ENCODE peak calls at places on chromosomes 6 and 20, in nine cellular contexts. One of them, this sample, is unnamed.
A peak's percentile ranks its signal among the peaks of the same experiment; 100 is the strongest.

GRCh38 chr6:46410330-46410953 is 80.8 kb downstream of the RCAN2 start:
- DNase-seq in body of pancreas: peak; percentile 53
- DNase-seq in NB4: peak; percentile 48
- DNase-seq in breast epithelium: no peak
- DNase-seq in stomach: no peak
- DNase-seq in IMR-90: peak; percentile 42
- DNase-seq in lower leg skin: no peak
- DNase-seq in heart left ventricle: peak; percentile 16
- DNase-seq in gastrocnemius medialis: no peak
- DNase-seq in this sample: peak; percentile 25

GRCh38 chr6:170388113-170388512 is 81.6 kb downstream of the FAM120B start:
- DNase-seq in body of pancreas: no peak
- DNase-seq in NB4: no peak
- DNase-seq in breast epithelium: no peak
- DNase-seq in stomach: no peak
- DNase-seq in IMR-90: peak; percentile 56
- DNase-seq in lower leg skin: no peak
- DNase-seq in heart left ventricle: no peak
- DNase-seq in gastrocnemius medialis: no peak
- DNase-seq in this sample: no peak

GRCh38 chr6:40395066-40395697 is 192.0 kb downstream of the LRFN2 start:
- DNase-seq in body of pancreas: peak; percentile 22
- DNase-seq in NB4: no peak
- DNase-seq in breast epithelium: no peak
- DNase-seq in stomach: peak; percentile 36
- DNase-seq in IMR-90: no peak
- DNase-seq in lower leg skin: no peak
- DNase-seq in heart left ventricle: no peak
- DNase-seq in gastrocnemius medialis: peak; percentile 86
- DNase-seq in this sample: no peak

GRCh38 chr20:62596486-62596885 is 45.8 kb upstream of the SLCO4A1 start:
- DNase-seq in body of pancreas: no peak
- DNase-seq in NB4: no peak
- DNase-seq in breast epithelium: no peak
- DNase-seq in stomach: no peak
- DNase-seq in IMR-90: no peak
- DNase-seq in lower leg skin: no peak
- DNase-seq in heart left ventricle: no peak
- DNase-seq in gastrocnemius medialis: no peak
- DNase-seq in this sample: no peak

GRCh38 chr20:62815066-62815991 is 1.5 kb upstream of the COL9A3 start:
- DNase-seq in body of pancreas: no peak
- DNase-seq in NB4: no peak
- DNase-seq in breast epithelium: no peak
- DNase-seq in stomach: no peak
- DNase-seq in IMR-90: peak; percentile 41
- DNase-seq in lower leg skin: no peak
- DNase-seq in heart left ventricle: no peak
- DNase-seq in gastrocnemius medialis: no peak
- DNase-seq in this sample: no peak

GRCh38 chr6:52724406-52725121 is 38.7 kb downstream of the GSTA2 start:
- DNase-seq in body of pancreas: peak; percentile 94
- DNase-seq in NB4: peak; percentile 76
- DNase-seq in breast epithelium: peak; percentile 65
- DNase-seq in stomach: peak; percentile 82
- DNase-seq in IMR-90: peak; percentile 60
- DNase-seq in lower leg skin: peak; percentile 52
- DNase-seq in heart left ventricle: peak; percentile 45
- DNase-seq in gastrocnemius medialis: peak; percentile 21
- DNase-seq in this sample: peak; percentile 57

GRCh38 chr6:108452725-108453195 is 108.0 kb upstream of the FOXO3 start:
- DNase-seq in body of pancreas: no peak
- DNase-seq in NB4: peak; percentile 35
- DNase-seq in breast epithelium: no peak
- DNase-seq in stomach: no peak
- DNase-seq in IMR-90: peak; percentile 27
- DNase-seq in lower leg skin: no peak
- DNase-seq in heart left ventricle: peak; percentile 14
- DNase-seq in gastrocnemius medialis: no peak
- DNase-seq in this sample: no peak

GRCh38 chr20:9454781-9455180 is 59.6 kb upstream of the LAMP5 start:
- DNase-seq in body of pancreas: no peak
- DNase-seq in NB4: no peak
- DNase-seq in breast epithelium: no peak
- DNase-seq in stomach: no peak
- DNase-seq in IMR-90: peak; percentile 26
- DNase-seq in lower leg skin: no peak
- DNase-seq in heart left ventricle: no peak
- DNase-seq in gastrocnemius medialis: no peak
- DNase-seq in this sample: no peak

GRCh38 chr6:110656492-110656891 is 158.8 kb downstream of the CDK19 start:
- DNase-seq in body of pancreas: no peak
- DNase-seq in NB4: no peak
- DNase-seq in breast epithelium: no peak
- DNase-seq in stomach: peak; percentile 70
- DNase-seq in IMR-90: no peak
- DNase-seq in lower leg skin: no peak
- DNase-seq in heart left ventricle: no peak
- DNase-seq in gastrocnemius medialis: no peak
- DNase-seq in this sample: no peak

GRCh38 chr6:14273196-14273595 is 155.6 kb downstream of the CD83 start:
- DNase-seq in body of pancreas: no peak
- DNase-seq in NB4: no peak
- DNase-seq in breast epithelium: no peak
- DNase-seq in stomach: no peak
- DNase-seq in IMR-90: no peak
- DNase-seq in lower leg skin: no peak
- DNase-seq in heart left ventricle: no peak
- DNase-seq in gastrocnemius medialis: no peak
- DNase-seq in this sample: no peak

GRCh38 chr6:113451030-113451429 is 406.1 kb upstream of the MARCKS start:
- DNase-seq in body of pancreas: no peak
- DNase-seq in NB4: peak; percentile 52
- DNase-seq in breast epithelium: no peak
- DNase-seq in stomach: no peak
- DNase-seq in IMR-90: no peak
- DNase-seq in lower leg skin: no peak
- DNase-seq in heart left ventricle: no peak
- DNase-seq in gastrocnemius medialis: no peak
- DNase-seq in this sample: no peak

GRCh38 chr20:45445805-45446562 is 23.6 kb upstream of the WFDC2 start:
- DNase-seq in body of pancreas: no peak
- DNase-seq in NB4: peak; percentile 50
- DNase-seq in breast epithelium: no peak
- DNase-seq in stomach: no peak
- DNase-seq in IMR-90: no peak
- DNase-seq in lower leg skin: no peak
- DNase-seq in heart left ventricle: no peak
- DNase-seq in gastrocnemius medialis: no peak
- DNase-seq in this sample: no peak

DNA sequence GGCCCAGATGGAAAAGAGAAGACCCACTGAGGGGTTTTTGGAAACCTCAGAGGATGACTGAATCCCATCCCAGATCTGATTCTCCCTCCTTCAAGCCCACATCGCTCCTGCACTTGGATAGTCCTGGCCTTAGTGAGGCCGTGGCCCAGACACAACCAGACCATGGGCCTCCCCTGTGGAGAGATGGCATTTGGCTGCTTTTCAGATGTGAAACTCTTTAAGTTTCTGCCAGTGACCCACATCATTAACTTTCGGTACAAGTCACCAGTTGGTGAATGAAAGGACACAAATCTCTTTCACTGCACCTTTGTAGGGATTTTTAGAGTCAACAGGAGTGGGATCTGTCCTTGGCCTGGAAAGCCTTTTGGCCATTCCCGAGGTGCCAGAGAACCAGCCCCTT is 116.6 kb downstream of the SASH1 start:
- DNase-seq in body of pancreas: no peak
- DNase-seq in NB4: no peak
- DNase-seq in breast epithelium: no peak
- DNase-seq in stomach: no peak
- DNase-seq in IMR-90: no peak
- DNase-seq in lower leg skin: no peak
- DNase-seq in heart left ventricle: no peak
- DNase-seq in gastrocnemius medialis: no peak
- DNase-seq in this sample: no peak
- TF ChIP-seq POLR2A in body of pancreas: no peak
- TF ChIP-seq POLR2A in NB4: no peak
- TF ChIP-seq POLR2A in breast epithelium: no peak
- TF ChIP-seq POLR2A in stomach: no peak
- TF ChIP-seq POLR2A in IMR-90: no peak
- TF ChIP-seq POLR2A in lower leg skin: no peak
- TF ChIP-seq POLR2A in heart left ventricle: no peak
- TF ChIP-seq POLR2A in gastrocnemius medialis: no peak
- TF ChIP-seq POLR2A in this sample: no peak

DNA sequence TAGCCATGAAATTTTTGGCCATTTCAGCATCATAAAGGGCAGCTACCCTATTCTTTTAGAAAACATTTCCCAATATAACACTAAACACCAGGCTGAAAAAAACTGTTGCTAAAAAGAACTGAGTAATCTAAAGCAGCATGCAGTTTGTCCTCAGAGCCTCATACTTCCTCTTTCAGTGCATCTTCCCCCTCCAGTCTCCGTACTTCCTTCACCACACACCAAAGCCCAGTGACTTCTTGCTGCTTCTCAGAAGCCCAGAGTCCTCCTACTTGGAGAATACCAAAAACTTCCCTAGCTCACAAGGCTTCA is 5.7 kb upstream of the IFNGR1 start:
- DNase-seq in body of pancreas: no peak
- DNase-seq in NB4: peak; percentile 93
- DNase-seq in breast epithelium: no peak
- DNase-seq in stomach: no peak
- DNase-seq in IMR-90: no peak
- DNase-seq in lower leg skin: no peak
- DNase-seq in heart left ventricle: no peak
- DNase-seq in gastrocnemius medialis: no peak
- DNase-seq in this sample: no peak
- TF ChIP-seq POLR2A in body of pancreas: no peak
- TF ChIP-seq POLR2A in NB4: no peak
- TF ChIP-seq POLR2A in breast epithelium: no peak
- TF ChIP-seq POLR2A in stomach: no peak
- TF ChIP-seq POLR2A in IMR-90: no peak
- TF ChIP-seq POLR2A in lower leg skin: no peak
- TF ChIP-seq POLR2A in heart left ventricle: no peak
- TF ChIP-seq POLR2A in gastrocnemius medialis: no peak
- TF ChIP-seq POLR2A in this sample: no peak

GRCh38 chr6:134345780-134346179 is 27.9 kb upstream of the SGK1 start:
- DNase-seq in body of pancreas: no peak
- DNase-seq in NB4: no peak
- DNase-seq in breast epithelium: no peak
- DNase-seq in stomach: no peak
- DNase-seq in IMR-90: no peak
- DNase-seq in lower leg skin: peak; percentile 24
- DNase-seq in heart left ventricle: peak; percentile 73
- DNase-seq in gastrocnemius medialis: no peak
- DNase-seq in this sample: no peak

GRCh38 chr6:134340574-134340973 is 22.7 kb upstream of the SGK1 start:
- DNase-seq in body of pancreas: no peak
- DNase-seq in NB4: peak; percentile 88
- DNase-seq in breast epithelium: no peak
- DNase-seq in stomach: no peak
- DNase-seq in IMR-90: no peak
- DNase-seq in lower leg skin: no peak
- DNase-seq in heart left ventricle: no peak
- DNase-seq in gastrocnemius medialis: no peak
- DNase-seq in this sample: no peak

GRCh38 chr6:134339216-134339615 is 21.3 kb upstream of the SGK1 start:
- DNase-seq in body of pancreas: no peak
- DNase-seq in NB4: no peak
- DNase-seq in breast epithelium: no peak
- DNase-seq in stomach: no peak
- DNase-seq in IMR-90: no peak
- DNase-seq in lower leg skin: no peak
- DNase-seq in heart left ventricle: no peak
- DNase-seq in gastrocnemius medialis: no peak
- DNase-seq in this sample: no peak

GRCh38 chr6:134342972-134343371 is 25.1 kb upstream of the SGK1 start:
- DNase-seq in body of pancreas: no peak
- DNase-seq in NB4: no peak
- DNase-seq in breast epithelium: no peak
- DNase-seq in stomach: no peak
- DNase-seq in IMR-90: no peak
- DNase-seq in lower leg skin: no peak
- DNase-seq in heart left ventricle: peak; percentile 66
- DNase-seq in gastrocnemius medialis: no peak
- DNase-seq in this sample: no peak

DNA sequence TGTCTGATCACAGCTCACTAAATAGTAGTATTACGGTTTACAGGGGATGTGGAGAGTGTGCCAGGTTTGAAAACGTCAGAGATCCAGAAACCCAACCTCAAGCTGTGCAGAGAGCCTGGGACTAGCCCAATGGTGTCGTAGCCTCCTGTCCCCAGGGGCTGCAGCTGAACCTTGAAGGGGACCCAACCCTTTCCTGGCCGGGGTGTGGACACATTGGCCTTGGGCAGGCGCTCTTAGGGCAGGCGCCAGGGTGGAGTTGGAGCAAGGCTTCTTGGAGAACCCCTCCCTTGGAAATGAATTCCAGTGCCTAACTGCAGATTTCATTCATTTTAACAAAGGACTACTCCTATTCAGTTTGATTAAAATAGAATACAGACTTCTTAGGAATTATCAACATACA is 24.3 kb upstream of the SGK1 start:
- DNase-seq in body of pancreas: no peak
- DNase-seq in NB4: peak; percentile 35
- DNase-seq in breast epithelium: no peak
- DNase-seq in stomach: no peak
- DNase-seq in IMR-90: no peak
- DNase-seq in lower leg skin: no peak
- DNase-seq in heart left ventricle: peak; percentile 86
- DNase-seq in gastrocnemius medialis: no peak
- DNase-seq in this sample: no peak
- TF ChIP-seq POLR2A in body of pancreas: no peak
- TF ChIP-seq POLR2A in NB4: no peak
- TF ChIP-seq POLR2A in breast epithelium: no peak
- TF ChIP-seq POLR2A in stomach: no peak
- TF ChIP-seq POLR2A in IMR-90: no peak
- TF ChIP-seq POLR2A in lower leg skin: no peak
- TF ChIP-seq POLR2A in heart left ventricle: no peak
- TF ChIP-seq POLR2A in gastrocnemius medialis: no peak
- TF ChIP-seq POLR2A in this sample: no peak

DNA sequence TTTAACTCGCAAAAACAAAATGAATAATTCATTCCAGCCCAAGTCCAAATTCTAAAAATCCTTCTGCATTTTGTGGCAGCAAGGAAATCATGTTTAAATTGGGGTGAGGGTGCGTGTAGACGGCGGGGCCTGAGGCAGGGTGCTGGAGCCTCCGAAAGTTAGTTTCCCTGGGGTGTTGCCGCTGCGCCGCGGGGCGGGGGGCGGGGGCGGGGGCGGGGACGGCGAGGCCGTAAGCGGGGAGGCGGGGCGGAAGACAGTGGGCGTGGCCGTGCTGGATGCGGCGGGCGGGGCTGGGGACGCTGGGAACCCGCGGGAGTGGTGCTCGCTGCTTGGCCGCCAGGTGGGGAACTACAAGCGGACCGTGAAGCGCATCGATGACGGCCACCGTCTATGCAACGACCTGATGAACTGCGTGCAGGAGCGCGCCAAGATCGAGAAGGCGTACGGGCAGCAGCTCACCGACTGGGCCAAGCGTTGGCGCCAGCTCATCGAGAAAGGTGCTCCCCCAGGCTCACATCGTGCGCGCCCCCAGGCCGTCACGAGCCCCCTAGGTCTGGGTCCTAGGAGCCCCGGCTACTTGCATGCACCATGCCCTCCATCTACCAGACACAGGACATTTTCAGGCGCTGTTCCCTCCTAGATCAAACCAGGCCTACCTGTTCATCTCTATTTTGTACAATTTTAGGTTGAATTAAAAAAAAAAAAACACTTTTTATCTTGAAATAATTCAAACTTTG is 29.0 kb downstream of the SPDEF start:
- DNase-seq in body of pancreas: peak; percentile 97
- DNase-seq in NB4: peak; percentile 96
- DNase-seq in breast epithelium: peak; percentile 96
- DNase-seq in stomach: peak; percentile 98
- DNase-seq in IMR-90: peak; percentile 83
- DNase-seq in lower leg skin: peak; percentile 91
- DNase-seq in heart left ventricle: peak; percentile 95
- DNase-seq in gastrocnemius medialis: peak; percentile 92
- DNase-seq in this sample: peak; percentile 100
- TF ChIP-seq POLR2A in body of pancreas: no peak
- TF ChIP-seq POLR2A in NB4: no peak
- TF ChIP-seq POLR2A in breast epithelium: no peak
- TF ChIP-seq POLR2A in stomach: no peak
- TF ChIP-seq POLR2A in IMR-90: no peak
- TF ChIP-seq POLR2A in lower leg skin: no peak
- TF ChIP-seq POLR2A in heart left ventricle: no peak
- TF ChIP-seq POLR2A in gastrocnemius medialis: no peak
- TF ChIP-seq POLR2A in this sample: no peak

This sample was measured in GM12891.